ENCODE peak calls at places on chromosome 1, in eight cellular contexts. K is uterus, B is gastrocnemius medialis, Y is H54, D is heart left ventricle, S is stomach, P is transverse colon, W is body of pancreas. M is an unnamed sample.
A peak's percentile ranks its signal among the peaks of the same experiment; 100 is the strongest.

GRCh38 chr1:227937031-227937430 is 10.7 kb downstream of the WNT9A start:
- DNase-seq in K (no peak), B (peak; percentile 5), Y (no peak), D (no peak), S (no peak), P (peak; percentile 0), W (no peak), M (no peak)

GRCh38 chr1:5990913-5991783 is 1.1 kb downstream of the NPHP4 start:
- DNase-seq in K (no peak), B (peak; percentile 18), Y (peak; percentile 31), D (no peak), S (peak; percentile 35), P (peak; percentile 43), W (peak; percentile 35), M (no peak)

GRCh38 chr1:224781800-224782199 is 147.7 kb upstream of the DNAH14 start:
- DNase-seq in K (no peak), B (no peak), Y (no peak), D (no peak), S (no peak), P (no peak), W (no peak), M (no peak)

GRCh38 chr1:36067871-36068270 is 16.0 kb upstream of the TEKT2 start:
- DNase-seq in K (no peak), B (no peak), Y (no peak), D (no peak), S (no peak), P (no peak), W (no peak), M (no peak)

GRCh38 chr1:233364695-233365539 is 37.4 kb downstream of the MAP3K21 start:
- DNase-seq in K (no peak), B (no peak), Y (no peak), D (no peak), S (no peak), P (no peak), W (no peak), M (no peak)

GRCh38 chr1:9506901-9507300 is 32.4 kb upstream of the SLC25A33 start:
- DNase-seq in K (no peak), B (no peak), Y (no peak), D (no peak), S (no peak), P (no peak), W (no peak), M (no peak)

GRCh38 chr1:38123356-38123755 is 76.8 kb upstream of the POU3F1 start:
- DNase-seq in K (no peak), B (no peak), Y (peak; percentile 87), D (peak; percentile 13), S (no peak), P (no peak), W (no peak), M (no peak)

GRCh38 chr1:182684128-182684828 is at the start of gene RGS8:
- DNase-seq in K (no peak), B (no peak), Y (no peak), D (no peak), S (no peak), P (no peak), W (no peak), M (no peak)

GRCh38 chr1:31701137-31701736 is 2.6 kb downstream of the COL16A1 start:
- DNase-seq in K (peak; percentile 99), B (peak; percentile 86), Y (peak; percentile 83), D (peak; percentile 94), S (peak; percentile 77), P (peak; percentile 80), W (peak; percentile 70), M (peak; percentile 18)

GRCh38 chr1:162070825-162071224 is 1.3 kb downstream of the NOS1AP start:
- DNase-seq in K (no peak), B (no peak), Y (no peak), D (no peak), S (no peak), P (peak; percentile 25), W (peak; percentile 18), M (no peak)

GRCh38 chr1:210647406-210648333 is 319.0 kb downstream of the HHAT start:
- DNase-seq in K (no peak), B (no peak), Y (peak; percentile 18), D (no peak), S (no peak), P (no peak), W (no peak), M (no peak)

GRCh38 chr1:93734999-93735398 is 53.4 kb upstream of the BCAR3 start:
- DNase-seq in K (no peak), B (no peak), Y (no peak), D (no peak), S (no peak), P (no peak), W (no peak), M (no peak)

GRCh38 chr1:10338047-10338446 is 60.8 kb upstream of the PGD start:
- DNase-seq in K (peak; percentile 28), B (peak; percentile 38), Y (peak; percentile 20), D (peak; percentile 54), S (no peak), P (peak; percentile 23), W (peak; percentile 18), M (peak; percentile 37)

GRCh38 chr1:40391688-40392145 is 18.2 kb downstream of the SMAP2 start:
- DNase-seq in K (no peak), B (peak; percentile 51), Y (no peak), D (no peak), S (peak; percentile 50), P (peak; percentile 46), W (no peak), M (no peak)

GRCh38 chr1:40390857-40391256 is 17.3 kb downstream of the SMAP2 start:
- DNase-seq in K (no peak), B (no peak), Y (no peak), D (no peak), S (no peak), P (no peak), W (no peak), M (no peak)

GRCh38 chr1:40386796-40387195 is 13.3 kb downstream of the SMAP2 start:
- DNase-seq in K (no peak), B (no peak), Y (no peak), D (no peak), S (no peak), P (no peak), W (no peak), M (peak; percentile 41)

GRCh38 chr1:40389871-40390560 is 16.5 kb downstream of the SMAP2 start:
- DNase-seq in K (peak; percentile 19), B (peak; percentile 73), Y (no peak), D (no peak), S (peak; percentile 53), P (peak; percentile 41), W (no peak), M (no peak)

DNA sequence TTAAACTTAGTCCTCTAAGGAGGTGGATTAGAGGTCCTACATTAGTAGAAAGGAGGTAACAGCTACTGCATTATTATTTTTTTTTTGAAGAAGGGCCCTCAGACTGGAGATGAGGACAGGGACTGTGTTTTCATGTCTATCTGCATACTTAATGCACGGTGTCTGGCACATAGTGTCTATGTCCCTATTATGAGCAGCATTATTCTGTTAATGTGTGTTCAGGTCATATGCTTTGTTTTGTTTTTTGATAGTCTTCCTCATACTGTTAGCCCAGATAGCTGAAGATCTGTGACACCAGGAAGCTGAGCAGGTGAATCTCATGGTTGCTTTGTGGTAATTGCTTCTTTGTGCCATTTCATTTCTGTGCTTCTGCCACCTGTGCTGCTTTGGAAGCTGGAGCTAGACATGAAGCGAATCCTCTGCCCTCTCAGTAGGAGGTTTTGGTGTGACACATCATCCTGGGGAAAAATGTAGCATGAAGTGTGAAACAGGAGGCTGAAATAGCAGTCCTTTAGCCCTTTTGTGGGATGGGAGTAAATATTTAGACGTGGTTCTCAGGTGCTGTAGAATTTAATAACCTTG is 15.8 kb downstream of the SMAP2 start:
- DNase-seq in K (no peak), B (no peak), Y (no peak), D (no peak), S (no peak), P (no peak), W (no peak), M (no peak)
- TF ChIP-seq POLR2A in K (no peak), B (no peak), Y (no peak), D (no peak), S (no peak), P (no peak), W (no peak), M (no peak)

GRCh38 chr1:199009447-199009846 is 370.6 kb downstream of the PTPRC start:
- DNase-seq in K (no peak), B (no peak), Y (no peak), D (no peak), S (no peak), P (no peak), W (no peak), M (no peak)

GRCh38 chr1:199010933-199011332 is 372.1 kb downstream of the PTPRC start:
- DNase-seq in K (no peak), B (no peak), Y (no peak), D (no peak), S (no peak), P (no peak), W (no peak), M (no peak)

GRCh38 chr1:199015799-199016198 is 377.0 kb downstream of the PTPRC start:
- DNase-seq in K (no peak), B (no peak), Y (no peak), D (no peak), S (no peak), P (no peak), W (no peak), M (no peak)

GRCh38 chr1:199007423-199007822 is 368.6 kb downstream of the PTPRC start:
- DNase-seq in K (no peak), B (no peak), Y (no peak), D (peak; percentile 24), S (no peak), P (no peak), W (no peak), M (no peak)

DNA sequence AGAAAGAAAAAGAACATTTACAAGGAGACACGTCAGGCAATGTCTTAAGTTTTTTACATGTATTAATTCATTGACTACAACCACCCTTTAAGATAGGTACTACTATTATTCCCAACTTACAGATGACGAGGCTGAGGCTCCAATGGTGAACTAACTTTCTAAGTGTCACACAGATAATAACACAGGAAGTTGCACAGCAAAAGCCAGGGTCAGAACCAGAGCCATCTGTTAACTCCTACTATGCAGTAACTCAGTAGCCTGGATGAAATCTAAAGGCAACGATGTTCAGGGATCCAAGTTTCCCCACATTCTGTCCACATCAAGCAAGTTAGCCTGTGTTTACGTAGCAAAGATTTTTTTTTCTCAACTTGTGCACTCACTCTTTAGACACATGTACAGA is 371.7 kb downstream of the PTPRC start:
- DNase-seq in K (no peak), B (no peak), Y (no peak), D (no peak), S (no peak), P (no peak), W (no peak), M (no peak)
- TF ChIP-seq POLR2A in K (no peak), B (no peak), Y (no peak), D (no peak), S (no peak), P (no peak), W (no peak), M (no peak)

GRCh38 chr1:172917972-172918371 is 132.8 kb downstream of the TNFSF18 start:
- DNase-seq in K (no peak), B (no peak), Y (peak; percentile 50), D (no peak), S (no peak), P (no peak), W (no peak), M (no peak)
- TF ChIP-seq POLR2A in K (no peak), B (no peak), Y (no peak), D (no peak), S (no peak), P (no peak), W (no peak), M (no peak)

DNA sequence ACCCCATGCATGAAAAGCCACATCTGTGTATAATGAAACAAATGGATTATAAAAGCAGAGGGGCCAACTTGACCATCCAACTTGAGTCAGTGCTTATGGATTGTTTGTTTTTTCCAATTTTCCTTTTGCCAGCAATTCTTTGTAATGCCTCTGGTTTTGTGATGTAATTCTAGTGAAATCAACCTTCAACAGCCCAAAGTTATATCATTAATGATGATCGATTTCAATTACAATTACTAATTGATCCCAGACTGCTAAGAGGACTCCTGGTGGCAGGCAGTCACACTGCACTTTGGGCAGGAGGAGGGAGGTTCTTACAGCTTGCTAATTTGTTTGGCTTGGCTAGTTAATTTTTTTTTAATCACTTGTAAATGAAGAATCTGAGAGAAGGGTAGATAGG is 552.3 kb downstream of the NUF2 start:
- DNase-seq in K (no peak), B (no peak), Y (no peak), D (no peak), S (no peak), P (no peak), W (no peak), M (no peak)
- TF ChIP-seq POLR2A in K (no peak), B (no peak), Y (no peak), D (no peak), S (no peak), P (no peak), W (no peak), M (no peak)